ENCODE peak calls at places on chromosomes 16 and 17, in seven cellular contexts. W is OCI-LY7, O is H1, Y is GM12878, L is GM23248, R is HCT116, X is GM23338. F is an unnamed sample.
A peak's percentile ranks its signal among the peaks of the same experiment; 100 is the strongest.

GRCh38 chr16:19140392-19140791 is 26.6 kb downstream of the ITPRIPL2 start:
- DNase-seq in W (no peak), O (no peak), Y (no peak), L (no peak), R (no peak), X (no peak), F (no peak)

GRCh38 chr17:59002848-59003247 is 103.8 kb downstream of the TRIM37 start:
- DNase-seq in W (no peak), O (no peak), Y (no peak), L (peak; percentile 32), R (no peak), X (no peak), F (no peak)

GRCh38 chr17:4407851-4408250 is 25.9 kb upstream of the SPNS3 start:
- DNase-seq in W (peak; percentile 41), O (no peak), Y (no peak), L (peak; percentile 32), R (no peak), X (no peak), F (peak; percentile 82)

GRCh38 chr16:89482824-89483220 is 7.5 kb downstream of the ANKRD11 start:
- DNase-seq in W (no peak), O (no peak), Y (no peak), L (no peak), R (no peak), X (no peak), F (no peak)

GRCh38 chr17:13509561-13509960 is 92.2 kb downstream of the HS3ST3A1 start:
- DNase-seq in W (no peak), O (no peak), Y (no peak), L (no peak), R (no peak), X (no peak), F (no peak)

GRCh38 chr17:80803451-80804428 is 187.9 kb upstream of the CHMP6 start:
- DNase-seq in W (no peak), O (no peak), Y (no peak), L (no peak), R (no peak), X (no peak), F (no peak)

GRCh38 chr17:44170499-44171201 is at the start of gene ASB16:
- DNase-seq in W (no peak), O (no peak), Y (no peak), L (peak; percentile 47), R (no peak), X (peak; percentile 53), F (no peak)

GRCh38 chr16:71230122-71230845 is at the start of gene HYDIN:
- DNase-seq in W (no peak), O (peak; percentile 61), Y (no peak), L (peak; percentile 63), R (no peak), X (peak; percentile 99), F (peak; percentile 90)

GRCh38 chr17:44216173-44216572 is 3.3 kb downstream of the UBTF start:
- DNase-seq in W (peak; percentile 88), O (no peak), Y (peak; percentile 71), L (no peak), R (no peak), X (no peak), F (no peak)

GRCh38 chr16:30096862-30097563 is 1.0 kb upstream of the YPEL3 start:
- DNase-seq in W (peak; percentile 31), O (no peak), Y (no peak), L (no peak), R (no peak), X (no peak), F (no peak)
- H3K4me3 ChIP-seq in W (peak overlapping the region; percentile 66), O (peak overlapping the region; percentile 97), Y (peak overlapping the region; percentile 8), L (peak overlapping the region; percentile 91), R (no peak overlapping the region), X (peak overlapping the region; percentile 54), F (peak overlapping the region; percentile 42)

GRCh38 chr17:82315703-82316358 is 1.6 kb downstream of the CD7 start:
- DNase-seq in W (no peak), O (no peak), Y (no peak), L (no peak), R (no peak), X (peak; percentile 48), F (no peak)
- H2AFZ ChIP-seq in W (no peak overlapping the region), O (no peak overlapping the region), Y (no peak overlapping the region), L (no peak overlapping the region), R (no peak overlapping the region), X (peak overlapping the region; percentile 96), F (no peak overlapping the region)

DNA sequence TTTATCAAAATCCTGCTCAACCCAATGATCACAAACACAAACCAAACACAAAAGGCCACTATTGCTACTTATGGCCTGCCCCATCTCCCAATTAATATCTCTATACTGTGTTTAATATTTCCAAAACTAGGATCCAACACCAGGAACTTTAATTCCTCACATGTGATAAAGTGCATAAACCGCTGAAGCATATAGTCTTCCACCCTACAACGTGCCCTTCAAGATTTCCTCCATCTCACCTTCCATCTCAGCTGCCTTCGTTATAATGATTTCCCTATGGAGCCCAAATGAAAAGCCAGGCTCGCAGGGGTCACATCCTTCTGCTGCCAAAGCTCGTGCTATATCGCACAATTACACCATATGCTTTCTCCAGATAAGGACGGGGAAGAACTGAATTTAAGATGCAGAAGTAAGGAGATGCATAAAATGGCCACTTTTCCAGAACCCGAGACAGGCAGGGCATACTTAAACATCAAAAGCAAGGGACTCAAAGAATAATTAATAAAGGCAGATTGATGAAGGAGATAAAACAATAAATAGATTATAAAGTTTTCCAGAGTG is 1.8 kb downstream of the MYH10 start:
- DNase-seq in W (no peak), O (no peak), Y (no peak), L (peak; percentile 18), R (no peak), X (no peak), F (no peak)
- H3K4me2 ChIP-seq in W (peak overlapping the region; percentile 42), O (peak overlapping the region; percentile 81), Y (no peak overlapping the region), L (peak overlapping the region; percentile 97), R (no peak overlapping the region), X (peak overlapping the region; percentile 79), F (no peak overlapping the region)

DNA sequence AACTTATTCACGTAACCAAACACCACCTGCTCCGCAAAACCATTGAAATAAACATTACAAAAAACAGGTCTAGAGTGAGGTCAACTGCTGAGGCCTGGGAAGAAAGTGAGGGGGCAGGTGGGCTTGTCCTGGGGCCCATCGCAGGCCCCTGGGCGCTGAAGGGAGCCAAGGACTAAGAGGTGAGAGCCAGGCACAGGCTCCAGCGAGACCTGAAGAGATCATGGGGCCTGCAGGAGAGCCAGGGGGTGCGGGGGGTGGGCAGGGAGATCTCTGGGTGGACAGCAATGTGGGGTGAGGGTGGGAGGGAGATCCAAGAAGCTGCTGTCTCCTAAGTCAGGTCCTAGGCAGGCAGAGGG is 7.9 kb downstream of the ARHGAP27 start:
- DNase-seq in W (no peak), O (no peak), Y (no peak), L (no peak), R (no peak), X (no peak), F (no peak)
- H3K4me3 ChIP-seq in W (no peak overlapping the region), O (peak overlapping the region; percentile 34), Y (no peak overlapping the region), L (no peak overlapping the region), R (peak overlapping the region; percentile 77), X (peak overlapping the region; percentile 57), F (peak overlapping the region; percentile 65)

GRCh38 chr17:1783834-1784611 is 22.2 kb downstream of the SERPINF1 start:
- DNase-seq in W (no peak), O (no peak), Y (no peak), L (peak; percentile 89), R (peak; percentile 6), X (peak; percentile 55), F (no peak)

GRCh38 chr17:1787301-1787902 is 25.5 kb downstream of the SERPINF1 start:
- DNase-seq in W (no peak), O (no peak), Y (no peak), L (peak; percentile 97), R (peak; percentile 69), X (no peak), F (peak; percentile 76)

GRCh38 chr17:1786708-1787107 is 24.8 kb downstream of the SERPINF1 start:
- DNase-seq in W (no peak), O (no peak), Y (no peak), L (no peak), R (no peak), X (no peak), F (no peak)

GRCh38 chr17:1783271-1783670 is 21.4 kb downstream of the SERPINF1 start:
- DNase-seq in W (no peak), O (no peak), Y (no peak), L (peak; percentile 39), R (no peak), X (no peak), F (no peak)

DNA sequence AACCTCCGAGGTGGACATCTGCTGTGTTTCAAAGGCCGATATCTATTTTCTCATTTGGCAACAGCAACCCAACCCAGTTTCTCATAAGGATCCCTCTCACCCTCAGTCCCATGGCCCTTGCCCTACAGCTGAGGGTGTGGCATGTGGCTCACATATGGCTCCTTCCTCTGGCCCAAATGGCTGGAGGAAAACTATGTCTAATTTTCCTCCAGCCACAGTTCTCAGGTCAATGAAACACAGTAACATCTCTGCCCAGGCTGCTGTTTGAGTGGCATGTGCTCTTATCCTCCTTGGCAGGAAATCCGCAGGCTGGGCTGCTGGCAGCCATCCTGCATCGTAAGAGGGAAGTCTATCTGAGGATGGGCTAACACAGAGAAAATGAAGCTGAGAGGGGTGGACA is 24.1 kb downstream of the SERPINF1 start:
- DNase-seq in W (no peak), O (no peak), Y (no peak), L (no peak), R (no peak), X (no peak), F (no peak)
- H2AFZ ChIP-seq in W (no peak overlapping the region), O (no peak overlapping the region), Y (no peak overlapping the region), L (no peak overlapping the region), R (no peak overlapping the region), X (no peak overlapping the region), F (no peak overlapping the region)

GRCh38 chr17:76497699-76497978 is 3.6 kb downstream of the RHBDF2 start:
- DNase-seq in W (no peak), O (no peak), Y (no peak), L (no peak), R (no peak), X (no peak), F (no peak)
- H3K4me2 ChIP-seq in W (peak overlapping the region; percentile 98), O (no peak overlapping the region), Y (peak overlapping the region; percentile 88), L (peak overlapping the region; percentile 40), R (no peak overlapping the region), X (peak overlapping the region; percentile 60), F (no peak overlapping the region)

DNA sequence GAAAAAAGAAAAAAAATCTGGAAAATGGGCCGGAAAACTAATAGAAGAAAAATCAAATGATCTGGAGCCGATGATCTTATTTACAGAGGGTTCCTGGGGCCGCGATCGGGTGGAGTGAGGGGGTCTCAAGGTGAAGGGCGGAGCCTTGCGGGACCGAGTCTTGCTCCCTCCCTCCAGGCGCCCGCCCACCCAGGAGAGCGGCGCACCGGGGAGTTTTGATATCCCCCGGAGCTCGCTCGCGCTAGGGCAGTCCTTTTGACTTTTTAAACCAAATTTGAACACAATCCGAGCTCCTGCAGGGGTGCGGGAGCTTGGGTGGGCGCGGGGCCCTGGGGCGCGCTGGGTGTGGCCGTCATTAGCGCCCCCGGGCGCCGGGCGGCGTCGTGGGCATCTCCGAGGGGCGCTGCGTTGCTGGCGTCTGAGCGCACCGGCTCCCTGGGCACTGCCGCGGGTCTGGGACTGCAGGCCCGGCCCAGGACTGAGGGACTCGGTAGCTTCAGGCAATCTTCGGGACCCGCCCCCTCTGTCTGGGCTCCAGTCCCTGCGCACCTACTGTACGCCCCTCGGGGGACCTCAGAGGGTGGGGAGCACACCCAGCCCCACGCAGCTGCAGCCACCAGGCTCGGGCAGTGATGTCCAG is 10.9 kb downstream of the MAF start:
- DNase-seq in W (no peak), O (no peak), Y (no peak), L (no peak), R (no peak), X (peak; percentile 68), F (no peak)
- H3K4me3 ChIP-seq in W (no peak overlapping the region), O (peak overlapping the region; percentile 11), Y (no peak overlapping the region), L (no peak overlapping the region), R (no peak overlapping the region), X (peak overlapping the region; percentile 77), F (no peak overlapping the region)

GRCh38 chr16:21952040-21952792 is 945 bp upstream of the UQCRC2 start:
- DNase-seq in W (peak; percentile 83), O (no peak), Y (peak; percentile 51), L (peak; percentile 89), R (peak; percentile 66), X (peak; percentile 87), F (peak; percentile 78)
- H2AFZ ChIP-seq in W (peak overlapping the region; percentile 90), O (peak overlapping the region; percentile 99), Y (peak overlapping the region; percentile 99), L (peak overlapping the region; percentile 97), R (peak overlapping the region; percentile 89), X (peak overlapping the region; percentile 86), F (peak overlapping the region; percentile 79)